ENCODE peak calls at places on chromosomes 6 and 20, in five cellular contexts. M is activated effector memory CD4-positive, alpha-beta T cell treated with anti-CD3 and anti-CD28 coated beads, Interleukin-2, amount 50 U/mL, for 16 hours; T is CD4-positive, alpha-beta T cell; K is astrocyte; Q is choroid plexus epithelial cell. U is an unnamed sample.

GRCh38 chr6:27161946-27162603 is 85.4 kb upstream of the PRSS16 start:
- DNase-seq in M (no peak), Q (peak), K (peak), T (no peak), U (no peak)

GRCh38 chr6:110875548-110876169 is 1.1 kb downstream of the AMD1 start:
- DNase-seq in T (peak), Q (peak), M (peak), K (no peak), U (peak)

GRCh38 chr6:163962627-163963117 is 548.2 kb downstream of the QKI start:
- DNase-seq in T (no peak), K (no peak), Q (no peak), M (no peak), U (no peak)

GRCh38 chr6:85404497-85405174 is 45.2 kb upstream of the NT5E start:
- DNase-seq in T (no peak), K (peak), M (no peak), Q (peak), U (no peak)

GRCh38 chr6:124964084-124964763 is 2.0 kb downstream of the RNF217 start:
- DNase-seq in T (no peak), M (no peak), Q (peak), K (peak), U (no peak)

GRCh38 chr20:10609276-10609675 is 64.5 kb downstream of the JAG1 start:
- DNase-seq in M (no peak), T (no peak), K (peak), Q (peak), U (no peak)

GRCh38 chr6:166454692-166455515 is 72.2 kb upstream of the MPC1 start:
- DNase-seq in K (no peak), M (no peak), T (no peak), Q (no peak), U (peak)

GRCh38 chr6:166127624-166128472 is 39.8 kb downstream of the TBXT start:
- DNase-seq in K (no peak), T (no peak), M (no peak), Q (no peak), U (no peak)

GRCh38 chr6:68638225-68638900 is 3.3 kb downstream of the ADGRB3 start:
- DNase-seq in T (no peak), Q (peak), K (no peak), M (no peak), U (no peak)

U was measured in spleen.